ENCODE peak calls at places on chromosomes 16 and 17, in six cellular contexts. R is neuronal stem cell, M is GM23248, G is uterus, H is PC-9, X is vagina. Z is an unnamed sample. For H3K4me1, the result is how much of the 10 kb centered on the place peaks cover.

GRCh38 chr17:41863074-41863843 is 2.0 kb downstream of the KLHL11 start:
- DNase-seq in R (no peak), G (no peak), H (no peak), X (no peak), M (no peak), Z (peak)

GRCh38 chr16:50533317-50533716 is 14.9 kb upstream of the NKD1 start:
- DNase-seq in G (no peak), H (no peak), M (no peak), R (no peak), X (peak), Z (peak)

GRCh38 chr16:54503011-54503410 is 216.4 kb upstream of the IRX3 start:
- DNase-seq in H (no peak), G (no peak), M (peak), R (no peak), X (no peak), Z (no peak)

GRCh38 chr16:59463776-59464175 is 729.7 kb upstream of the GOT2 start:
- DNase-seq in H (no peak), M (no peak), G (no peak), X (no peak), R (no peak), Z (no peak)

GRCh38 chr16:50620646-50621451 is 60.3 kb downstream of the SNX20 start:
- DNase-seq in H (no peak), M (no peak), X (no peak), G (no peak), R (no peak), Z (no peak)

GRCh38 chr16:9134739-9135138 is 43.3 kb downstream of the HAPSTR1 start:
- DNase-seq in G (no peak), R (peak), M (peak), X (no peak), H (peak), Z (peak)

GRCh38 chr17:9146064-9146463 is 124.8 kb downstream of the NTN1 start:
- DNase-seq in R (no peak), H (no peak), M (no peak), X (no peak), G (no peak), Z (no peak)

GRCh38 chr16:57235128-57236092 is 9.6 kb upstream of the ARL2BP start:
- DNase-seq in G (no peak), R (no peak), X (no peak), M (peak), H (no peak), Z (no peak)

GRCh38 chr16:27827765-27828164 is 235.7 kb downstream of the GSG1L start:
- DNase-seq in X (no peak), H (no peak), G (no peak), R (no peak), M (no peak), Z (peak)

GRCh38 chr16:31440511-31441184 is 1.9 kb downstream of the ZNF843 start:
- DNase-seq in X (no peak), G (no peak), M (peak), R (no peak), H (no peak), Z (no peak)

GRCh38 chr16:85878875-85879274 is 20.1 kb upstream of the IRF8 start:
- DNase-seq in M (peak), X (no peak), H (peak), G (no peak), R (no peak), Z (no peak)

GRCh38 chr17:66353937-66354401 is 51.6 kb downstream of the PRKCA start:
- DNase-seq in H (no peak), X (no peak), M (peak), R (no peak), G (no peak), Z (no peak)

GRCh38 chr17:4900231-4901107 is 1.1 kb downstream of the C17orf107 start:
- DNase-seq in X (no peak), R (no peak), G (no peak), M (no peak), H (no peak), Z (peak)

GRCh38 chr17:978110-979093 is 1.2 kb downstream of the NXN start:
- DNase-seq in R (peak), X (no peak), G (peak), M (peak), H (no peak), Z (peak)

GRCh38 chr16:4225075-4225474 is 16.8 kb downstream of the SRL start:
- DNase-seq in X (no peak), R (no peak), G (no peak), H (no peak), M (no peak), Z (no peak)

GRCh38 chr17:59418732-59419166 is 87.3 kb downstream of the YPEL2 start:
- DNase-seq in X (no peak), H (no peak), G (peak), M (no peak), R (no peak), Z (peak)

GRCh38 chr17:7238418-7239090 is 703 bp downstream of the PHF23 start:
- DNase-seq in H (no peak), R (no peak), X (no peak), M (peak), G (no peak), Z (peak)

GRCh38 chr17:4708436-4708835 is 2.0 kb upstream of the ARRB2 start:
- DNase-seq in M (no peak), R (no peak), X (no peak), H (no peak), G (no peak), Z (peak)

GRCh38 chr17:43094129-43094834 is 30.9 kb downstream of the BRCA1 start:
- DNase-seq in X (no peak), G (no peak), M (peak), H (no peak), R (no peak), Z (no peak)

GRCh38 chr16:53417011-53417410 is 17.3 kb upstream of the RBL2 start:
- DNase-seq in H (peak), G (no peak), X (no peak), R (no peak), M (peak), Z (no peak)

GRCh38 chr16:23905027-23905426 is 69.2 kb downstream of the PRKCB start:
- DNase-seq in X (no peak), R (peak), H (peak), G (peak), M (peak), Z (peak)

GRCh38 chr17:50101346-50102163 is 6.4 kb downstream of the PDK2 start:
- DNase-seq in G (peak), M (peak), H (no peak), X (no peak), R (no peak), Z (peak)

GRCh38 chr17:72123964-72124791 is 3.4 kb downstream of the SOX9 start:
- DNase-seq in H (no peak), R (no peak), X (no peak), M (no peak), G (no peak), Z (peak)

GRCh38 chr16:2043980-2044451 is 3.6 kb downstream of the NTHL1 start:
- DNase-seq in X (no peak), R (no peak), G (no peak), M (no peak), H (no peak), Z (no peak)

GRCh38 chr16:85612801-85613608 is at the start of gene GSE1:
- DNase-seq in H (peak), M (peak), R (peak), G (peak), X (no peak), Z (peak)

GRCh38 chr17:22303865-22304264 is 611.5 kb downstream of the KCNJ18 start:
- DNase-seq in R (no peak), H (no peak), G (no peak), X (no peak), M (no peak), Z (no peak)

GRCh38 chr16:23552171-23552570 is 5.0 kb downstream of the EARS2 start:
- DNase-seq in G (no peak), X (no peak), R (no peak), M (no peak), H (no peak), Z (peak)

GRCh38 chr17:80426671-80427326 is 11.8 kb downstream of the ENDOV start:
- DNase-seq in H (no peak), M (peak), R (peak), X (no peak), G (peak), Z (peak)

GRCh38 chr16:89102035-89102776 is 8.6 kb downstream of the ACSF3 start:
- DNase-seq in H (no peak), X (no peak), R (no peak), G (no peak), M (no peak), Z (peak)

GRCh38 chr16:57023541-57024249 is 34.3 kb downstream of the NLRC5 start:
- DNase-seq in X (no peak), G (no peak), H (no peak), R (no peak), M (no peak), Z (no peak)

GRCh38 chr17:83095016-83095415 is 15.6 kb downstream of the METRNL start:
- DNase-seq in M (no peak), X (no peak), H (no peak), G (no peak), R (no peak), Z (no peak)

GRCh38 chr17:82392209-82392920 is 20.8 kb downstream of the UTS2R start:
- DNase-seq in R (no peak), H (no peak), M (no peak), X (no peak), G (no peak), Z (no peak)

GRCh38 chr16:67446968-67447507 is 16.1 kb downstream of the HSD11B2 start:
- DNase-seq in X (no peak), G (no peak), H (no peak), M (no peak), R (no peak), Z (no peak)

GRCh38 chr16:67447508-67448076 is 16.7 kb downstream of the HSD11B2 start:
- DNase-seq in R (no peak), G (peak), M (peak), X (no peak), H (no peak), Z (peak)

GRCh38 chr16:67449739-67450138 is 18.8 kb downstream of the HSD11B2 start:
- DNase-seq in X (no peak), R (no peak), H (peak), M (no peak), G (peak), Z (no peak)

GRCh38 chr16:67449328-67449727 is 18.4 kb downstream of the HSD11B2 start:
- DNase-seq in M (no peak), X (no peak), G (no peak), R (no peak), H (no peak), Z (no peak)

DNA sequence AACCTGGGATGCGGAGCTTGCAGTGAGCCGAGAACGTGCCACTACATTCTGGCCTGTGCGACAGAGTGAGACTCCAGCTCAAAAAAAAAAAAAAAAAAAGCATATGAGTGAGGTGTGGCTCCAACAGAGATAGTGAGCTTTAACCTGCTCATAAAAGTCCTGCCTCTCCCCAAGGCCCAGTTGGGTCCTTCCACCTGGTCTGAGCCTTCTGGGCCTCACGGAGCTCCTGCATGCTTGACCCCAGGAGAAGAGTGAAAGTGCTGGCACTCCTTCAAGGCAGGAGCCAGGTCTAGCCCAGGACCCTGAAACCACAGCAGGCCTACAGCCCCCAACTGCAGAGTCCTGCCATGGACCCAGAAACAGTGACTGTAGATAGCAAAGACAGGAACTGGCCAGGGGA is 17.7 kb downstream of the HSD11B2 start:
- DNase-seq in M (no peak), G (no peak), R (no peak), X (no peak), H (no peak), Z (no peak)
- H3K4me1 ChIP-seq in M (under half), G (half or more), R (under half), X (half or more), H (under half), Z (under half)

GRCh38 chr17:78396436-78397335 is 18.2 kb downstream of the PGS1 start:
- DNase-seq in X (no peak), M (no peak), G (no peak), H (no peak), R (no peak), Z (no peak)
- H3K4me1 ChIP-seq in X (under half), M (under half), G (under half), H (under half), R (under half), Z (under half)

GRCh38 chr17:62162898-62163297 is 97.8 kb upstream of the MED13 start:
- DNase-seq in H (no peak), G (no peak), X (no peak), M (no peak), R (no peak), Z (peak)

GRCh38 chr17:62165378-62165722 is 100.3 kb upstream of the MED13 start:
- DNase-seq in H (peak), G (no peak), X (no peak), R (no peak), M (no peak), Z (peak)

GRCh38 chr17:62164712-62165377 is 99.8 kb upstream of the MED13 start:
- DNase-seq in G (no peak), H (no peak), X (no peak), M (no peak), R (no peak), Z (no peak)

GRCh38 chr17:62163847-62164246 is 98.8 kb upstream of the MED13 start:
- DNase-seq in M (no peak), G (no peak), R (no peak), X (no peak), H (peak), Z (peak)

GRCh38 chr17:62161405-62162148 is 96.5 kb upstream of the MED13 start:
- DNase-seq in H (no peak), R (no peak), X (no peak), G (no peak), M (no peak), Z (peak)
- H3K4me1 ChIP-seq in H (under half), R (under half), X (under half), G (under half), M (under half), Z (under half)

DNA sequence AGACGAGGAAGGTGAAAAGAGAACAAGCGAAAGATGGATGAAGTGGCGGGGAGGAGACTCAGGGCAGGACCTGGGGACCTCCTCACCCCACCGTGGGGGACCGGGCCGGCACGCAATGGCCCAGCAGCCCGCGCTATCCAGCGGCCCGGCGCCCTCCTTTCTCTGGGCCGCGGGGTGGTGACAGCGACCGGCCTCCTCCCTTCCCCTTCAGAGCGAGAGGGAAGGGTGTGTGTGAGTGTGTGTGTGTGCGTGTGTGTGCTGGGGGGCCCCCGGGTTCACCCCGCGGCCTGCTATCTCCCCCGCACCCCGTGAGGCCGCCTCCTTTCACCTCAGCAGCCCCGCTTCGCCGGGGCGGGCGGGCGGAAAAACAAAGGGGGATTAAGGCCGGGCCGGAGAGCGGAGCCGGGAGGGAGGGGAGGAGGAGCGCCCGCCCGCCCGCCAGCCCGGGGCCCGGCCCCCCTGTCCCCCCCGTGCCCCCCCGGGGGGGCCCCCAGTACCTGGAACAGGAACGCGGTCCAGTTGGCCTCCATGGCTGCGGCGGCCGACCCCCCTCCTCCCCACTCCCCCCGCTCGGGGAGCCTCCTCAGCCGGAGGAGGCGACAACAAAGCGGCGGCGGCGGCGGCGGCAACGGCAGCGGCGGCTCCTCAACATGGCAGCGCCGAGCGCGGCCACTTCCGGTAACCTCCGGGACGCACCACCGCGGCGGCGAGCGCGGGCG is at the start of gene VEZF1:
- DNase-seq in M (peak), G (peak), X (no peak), R (peak), H (no peak), Z (peak)
- H3K4me1 ChIP-seq in M (under half), G (under half), X (half or more), R (half or more), H (under half), Z (under half)

GRCh38 chr17:74745548-74746177 is 2.8 kb upstream of the NHERF1 start:
- DNase-seq in M (no peak), R (no peak), X (no peak), G (no peak), H (no peak), Z (no peak)

GRCh38 chr17:74748279-74748528 is 224 bp upstream of the NHERF1 start:
- DNase-seq in H (no peak), M (no peak), R (no peak), X (no peak), G (no peak), Z (no peak)

GRCh38 chr17:74748529-74749261 is at the start of gene NHERF1:
- DNase-seq in X (no peak), M (peak), R (peak), H (peak), G (peak), Z (peak)

GRCh38 chr17:74746376-74746775 is 2.1 kb upstream of the NHERF1 start:
- DNase-seq in M (no peak), X (no peak), H (no peak), G (no peak), R (no peak), Z (no peak)

GRCh38 chr17:74746922-74747321 is 1.5 kb upstream of the NHERF1 start:
- DNase-seq in X (no peak), H (no peak), R (no peak), M (no peak), G (no peak), Z (peak)
- H3K4me1 ChIP-seq in X (half or more), H (under half), R (under half), M (under half), G (under half), Z (under half)

DNA sequence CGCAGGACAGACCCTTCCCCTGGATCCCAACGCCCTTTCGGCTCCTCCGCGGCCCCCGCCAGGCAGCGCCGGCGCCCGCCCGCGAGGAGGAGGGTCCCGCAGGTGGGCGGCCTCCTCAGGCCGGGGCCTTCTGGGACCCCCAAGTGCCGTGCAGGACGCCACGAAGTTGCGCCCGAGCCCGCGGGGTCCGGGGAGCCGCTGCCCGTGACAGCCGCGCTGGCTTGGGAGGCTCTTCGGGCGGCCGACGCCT is 504 bp downstream of the ERN1 start:
- DNase-seq in X (no peak), R (no peak), M (no peak), G (no peak), H (no peak), Z (no peak)
- H3K4me1 ChIP-seq in X (half or more), R (under half), M (under half), G (under half), H (under half), Z (under half)

GRCh38 chr16:70709457-70709856 is 23.6 kb upstream of the MTSS2 start:
- DNase-seq in G (no peak), H (no peak), X (no peak), M (no peak), R (no peak), Z (no peak)
- H3K4me1 ChIP-seq in G (under half), H (under half), X (half or more), M (under half), R (under half), Z (under half)

GRCh38 chr16:75248536-75249380 is 2.7 kb downstream of the BCAR1 start:
- DNase-seq in X (no peak), M (no peak), H (no peak), G (no peak), R (no peak), Z (no peak)

GRCh38 chr16:75246504-75247205 is 4.8 kb downstream of the BCAR1 start:
- DNase-seq in H (no peak), M (no peak), G (no peak), R (no peak), X (no peak), Z (no peak)

GRCh38 chr16:75249441-75249840 is 2.0 kb downstream of the BCAR1 start:
- DNase-seq in R (no peak), X (no peak), G (no peak), H (no peak), M (no peak), Z (no peak)

GRCh38 chr16:75247249-75247648 is 4.2 kb downstream of the BCAR1 start:
- DNase-seq in R (no peak), M (no peak), G (no peak), X (no peak), H (no peak), Z (no peak)

DNA sequence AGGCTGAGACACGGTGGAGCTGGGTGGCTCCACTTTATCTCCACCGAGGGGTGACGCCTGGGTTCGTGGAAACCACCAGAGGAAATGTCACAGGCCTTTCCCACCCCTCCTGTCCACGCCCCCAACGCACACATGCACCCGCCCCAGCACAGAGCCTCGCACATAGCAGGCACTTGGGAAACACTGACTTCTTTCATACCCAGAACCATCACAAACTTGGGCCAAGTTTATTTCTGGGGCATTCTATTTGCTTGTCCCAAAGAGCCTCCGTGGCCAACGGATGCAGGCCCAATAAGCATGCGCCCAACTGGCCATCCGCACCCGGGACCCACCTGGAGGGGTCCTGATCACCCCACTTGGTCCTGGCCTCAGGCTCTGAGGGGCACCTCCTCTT is 3.3 kb downstream of the BCAR1 start:
- DNase-seq in R (no peak), G (no peak), X (no peak), H (no peak), M (no peak), Z (no peak)
- H3K4me1 ChIP-seq in R (half or more), G (half or more), X (half or more), H (half or more), M (half or more), Z (under half)